ENCODE peak calls at places on chromosomes 2 and 18, in five cellular contexts. One of them, this sample, is unnamed.

GRCh38 chr2:203431391-203432185 is 103.4 kb downstream of the ABI2 start:
- DNase-seq in A549: no peak
- DNase-seq in neural crest cell: no peak
- DNase-seq in brain microvascular endothelial cell: no peak
- DNase-seq in kidney: no peak
- DNase-seq in this sample: no peak

GRCh38 chr18:79379931-79380815 is 15.6 kb upstream of the NFATC1 start:
- DNase-seq in A549: no peak
- DNase-seq in neural crest cell: no peak
- DNase-seq in brain microvascular endothelial cell: no peak
- DNase-seq in kidney: peak; percentile 80
- DNase-seq in this sample: no peak

GRCh38 chr2:85106489-85107180 is 26.6 kb upstream of the TCF7L1 start:
- DNase-seq in A549: no peak
- DNase-seq in neural crest cell: no peak
- DNase-seq in brain microvascular endothelial cell: peak; percentile 60
- DNase-seq in kidney: no peak
- DNase-seq in this sample: no peak

GRCh38 chr18:62928316-62928715 is 213.0 kb downstream of the PHLPP1 start:
- DNase-seq in A549: no peak
- DNase-seq in neural crest cell: no peak
- DNase-seq in brain microvascular endothelial cell: no peak
- DNase-seq in kidney: no peak
- DNase-seq in this sample: no peak

GRCh38 chr2:12754643-12755042 is 37.9 kb downstream of the TRIB2 start:
- DNase-seq in A549: no peak
- DNase-seq in neural crest cell: no peak
- DNase-seq in brain microvascular endothelial cell: no peak
- DNase-seq in kidney: no peak
- DNase-seq in this sample: no peak

GRCh38 chr18:54558609-54559585 is 32.1 kb upstream of the DYNAP start:
- DNase-seq in A549: peak; percentile 5
- DNase-seq in neural crest cell: no peak
- DNase-seq in brain microvascular endothelial cell: no peak
- DNase-seq in kidney: no peak
- DNase-seq in this sample: no peak

GRCh38 chr2:98483257-98483861 is 38.7 kb downstream of the INPP4A start:
- DNase-seq in A549: no peak
- DNase-seq in neural crest cell: no peak
- DNase-seq in brain microvascular endothelial cell: no peak
- DNase-seq in kidney: peak; percentile 6
- DNase-seq in this sample: no peak

GRCh38 chr18:23512641-23513040 is 9.3 kb downstream of the RMC1 start:
- DNase-seq in A549: no peak
- DNase-seq in neural crest cell: no peak
- DNase-seq in brain microvascular endothelial cell: no peak
- DNase-seq in kidney: no peak
- DNase-seq in this sample: no peak

GRCh38 chr2:239801404-239802100 is 223.6 kb downstream of the NDUFA10 start:
- DNase-seq in A549: no peak
- DNase-seq in neural crest cell: no peak
- DNase-seq in brain microvascular endothelial cell: no peak
- DNase-seq in kidney: peak; percentile 40
- DNase-seq in this sample: no peak

GRCh38 chr2:10678225-10678624 is 11.6 kb downstream of the NOL10 start:
- DNase-seq in A549: peak; percentile 52
- DNase-seq in neural crest cell: no peak
- DNase-seq in brain microvascular endothelial cell: no peak
- DNase-seq in kidney: no peak
- DNase-seq in this sample: no peak
- TF ChIP-seq CTCF in A549: peak; percentile 23
- TF ChIP-seq CTCF in neural crest cell: peak; percentile 57
- TF ChIP-seq CTCF in brain microvascular endothelial cell: peak; percentile 30
- TF ChIP-seq CTCF in kidney: no peak
- TF ChIP-seq CTCF in this sample: no peak

GRCh38 chr2:22626621-22627020 is 758.4 kb upstream of the KLHL29 start:
- DNase-seq in A549: no peak
- DNase-seq in neural crest cell: no peak
- DNase-seq in brain microvascular endothelial cell: no peak
- DNase-seq in kidney: no peak
- DNase-seq in this sample: no peak
- TF ChIP-seq CTCF in A549: no peak
- TF ChIP-seq CTCF in neural crest cell: peak; percentile 20
- TF ChIP-seq CTCF in brain microvascular endothelial cell: no peak
- TF ChIP-seq CTCF in kidney: no peak
- TF ChIP-seq CTCF in this sample: no peak

DNA sequence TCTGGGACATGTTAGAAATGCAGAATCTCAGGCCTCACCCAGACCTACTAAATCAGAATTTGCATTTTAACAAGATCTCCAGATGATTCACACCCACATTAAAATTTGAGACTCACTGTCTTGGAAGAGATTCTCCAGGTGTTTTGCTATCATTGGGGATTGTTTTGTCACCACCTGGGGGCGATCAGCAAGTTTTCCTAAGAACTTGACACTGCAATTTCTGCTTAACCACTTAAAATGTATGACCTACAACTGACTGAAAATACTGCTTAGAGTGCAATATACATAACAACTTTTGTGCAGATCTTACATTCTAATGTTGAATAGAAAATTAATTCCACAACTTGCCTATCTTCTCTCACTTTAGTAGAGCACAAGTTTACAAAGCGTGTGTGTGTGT is 18.9 kb upstream of the ITGA4 start:
- DNase-seq in A549: no peak
- DNase-seq in neural crest cell: no peak
- DNase-seq in brain microvascular endothelial cell: no peak
- DNase-seq in kidney: no peak
- DNase-seq in this sample: no peak
- TF ChIP-seq CTCF in A549: peak; percentile 7
- TF ChIP-seq CTCF in neural crest cell: no peak
- TF ChIP-seq CTCF in brain microvascular endothelial cell: peak; percentile 40
- TF ChIP-seq CTCF in kidney: no peak
- TF ChIP-seq CTCF in this sample: no peak

GRCh38 chr2:135043345-135043744 is 3.9 kb downstream of the MAP3K19 start:
- DNase-seq in A549: no peak
- DNase-seq in neural crest cell: no peak
- DNase-seq in brain microvascular endothelial cell: no peak
- DNase-seq in kidney: no peak
- DNase-seq in this sample: no peak
- TF ChIP-seq CTCF in A549: peak; percentile 37
- TF ChIP-seq CTCF in neural crest cell: peak; percentile 60
- TF ChIP-seq CTCF in brain microvascular endothelial cell: peak; percentile 69
- TF ChIP-seq CTCF in kidney: peak; percentile 22
- TF ChIP-seq CTCF in this sample: peak; percentile 44

DNA sequence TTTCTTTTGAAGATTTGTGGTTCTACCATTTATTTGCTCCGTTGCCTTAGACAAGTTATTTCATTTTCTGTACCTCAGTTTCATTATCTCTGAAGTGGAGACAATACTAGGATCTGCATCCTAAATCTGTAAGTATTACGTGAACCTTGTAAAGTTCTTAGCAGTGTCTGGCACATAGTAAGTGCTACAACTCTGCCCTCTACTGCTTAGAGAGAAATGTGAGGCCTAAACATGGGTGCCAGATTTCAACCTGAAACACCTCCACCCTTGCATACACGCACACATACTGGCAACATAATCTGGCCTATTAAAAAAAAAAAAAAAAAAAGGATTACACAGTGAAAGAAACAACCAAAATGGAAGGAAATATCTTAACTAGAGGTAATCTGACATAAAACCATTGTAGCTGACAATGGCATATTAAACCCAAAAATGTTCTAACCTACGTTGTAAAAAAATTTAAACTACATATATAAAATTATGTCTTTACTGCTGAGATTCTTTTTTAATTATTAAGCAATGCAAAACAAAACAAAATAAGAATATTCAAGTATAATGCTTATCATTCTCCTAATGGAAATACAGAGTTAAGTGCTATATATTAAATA is 132.6 kb downstream of the MAP2 start:
- DNase-seq in A549: peak; percentile 8
- DNase-seq in neural crest cell: no peak
- DNase-seq in brain microvascular endothelial cell: peak; percentile 28
- DNase-seq in kidney: no peak
- DNase-seq in this sample: no peak
- TF ChIP-seq CTCF in A549: peak; percentile 71
- TF ChIP-seq CTCF in neural crest cell: peak; percentile 50
- TF ChIP-seq CTCF in brain microvascular endothelial cell: peak; percentile 77
- TF ChIP-seq CTCF in kidney: peak; percentile 28
- TF ChIP-seq CTCF in this sample: peak; percentile 67

GRCh38 chr2:197075754-197076337 is 149.3 kb upstream of the PGAP1 start:
- DNase-seq in A549: no peak
- DNase-seq in neural crest cell: no peak
- DNase-seq in brain microvascular endothelial cell: peak; percentile 17
- DNase-seq in kidney: no peak
- DNase-seq in this sample: no peak
- TF ChIP-seq CTCF in A549: peak; percentile 43
- TF ChIP-seq CTCF in neural crest cell: peak; percentile 60
- TF ChIP-seq CTCF in brain microvascular endothelial cell: peak; percentile 61
- TF ChIP-seq CTCF in kidney: peak; percentile 17
- TF ChIP-seq CTCF in this sample: no peak

GRCh38 chr2:187655001-187655400 is 100.8 kb upstream of the TFPI start:
- DNase-seq in A549: no peak
- DNase-seq in neural crest cell: no peak
- DNase-seq in brain microvascular endothelial cell: no peak
- DNase-seq in kidney: no peak
- DNase-seq in this sample: no peak

GRCh38 chr2:187656123-187656522 is 101.9 kb upstream of the TFPI start:
- DNase-seq in A549: no peak
- DNase-seq in neural crest cell: no peak
- DNase-seq in brain microvascular endothelial cell: no peak
- DNase-seq in kidney: no peak
- DNase-seq in this sample: no peak

GRCh38 chr2:187654535-187654934 is 100.3 kb upstream of the TFPI start:
- DNase-seq in A549: no peak
- DNase-seq in neural crest cell: no peak
- DNase-seq in brain microvascular endothelial cell: no peak
- DNase-seq in kidney: no peak
- DNase-seq in this sample: peak; percentile 34

GRCh38 chr2:187658952-187659525 is 104.8 kb upstream of the TFPI start:
- DNase-seq in A549: peak; percentile 6
- DNase-seq in neural crest cell: no peak
- DNase-seq in brain microvascular endothelial cell: peak; percentile 44
- DNase-seq in kidney: no peak
- DNase-seq in this sample: no peak
- TF ChIP-seq CTCF in A549: no peak
- TF ChIP-seq CTCF in neural crest cell: peak; percentile 49
- TF ChIP-seq CTCF in brain microvascular endothelial cell: peak; percentile 76
- TF ChIP-seq CTCF in kidney: no peak
- TF ChIP-seq CTCF in this sample: peak; percentile 38

GRCh38 chr2:157856157-157856455 is 20.0 kb downstream of the ACVR1 start:
- DNase-seq in A549: no peak
- DNase-seq in neural crest cell: no peak
- DNase-seq in brain microvascular endothelial cell: no peak
- DNase-seq in kidney: no peak
- DNase-seq in this sample: no peak

GRCh38 chr2:157853211-157853610 is 22.9 kb downstream of the ACVR1 start:
- DNase-seq in A549: no peak
- DNase-seq in neural crest cell: no peak
- DNase-seq in brain microvascular endothelial cell: no peak
- DNase-seq in kidney: no peak
- DNase-seq in this sample: no peak

GRCh38 chr2:157857881-157858280 is 18.2 kb downstream of the ACVR1 start:
- DNase-seq in A549: no peak
- DNase-seq in neural crest cell: no peak
- DNase-seq in brain microvascular endothelial cell: no peak
- DNase-seq in kidney: no peak
- DNase-seq in this sample: no peak

GRCh38 chr2:157853820-157854219 is 22.3 kb downstream of the ACVR1 start:
- DNase-seq in A549: no peak
- DNase-seq in neural crest cell: no peak
- DNase-seq in brain microvascular endothelial cell: no peak
- DNase-seq in kidney: no peak
- DNase-seq in this sample: no peak

DNA sequence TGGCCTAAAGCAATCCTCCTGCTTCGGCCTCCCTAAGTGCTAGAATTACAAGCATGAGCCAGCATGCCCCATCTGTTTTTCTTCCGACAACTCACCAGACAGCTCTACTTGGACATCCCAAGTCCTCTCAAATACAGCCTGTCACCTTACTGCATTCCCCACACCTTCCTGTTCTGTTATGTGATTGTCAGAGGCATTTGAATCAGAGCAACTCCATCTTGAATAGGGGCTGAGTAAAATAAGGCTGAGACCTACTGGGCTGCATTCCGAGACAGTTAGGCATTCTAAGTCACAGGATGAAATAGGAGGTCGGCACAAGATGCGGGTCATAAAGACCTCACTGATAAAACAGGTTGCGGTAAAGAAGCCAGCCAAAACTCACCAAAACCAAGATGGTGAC is 17.3 kb downstream of the ACVR1 start:
- DNase-seq in A549: no peak
- DNase-seq in neural crest cell: no peak
- DNase-seq in brain microvascular endothelial cell: no peak
- DNase-seq in kidney: no peak
- DNase-seq in this sample: no peak
- TF ChIP-seq CTCF in A549: no peak
- TF ChIP-seq CTCF in neural crest cell: no peak
- TF ChIP-seq CTCF in brain microvascular endothelial cell: no peak
- TF ChIP-seq CTCF in kidney: no peak
- TF ChIP-seq CTCF in this sample: no peak

GRCh38 chr2:113227698-113228097 is 51.0 kb downstream of the PAX8 start:
- DNase-seq in A549: no peak
- DNase-seq in neural crest cell: no peak
- DNase-seq in brain microvascular endothelial cell: no peak
- DNase-seq in kidney: no peak
- DNase-seq in this sample: no peak

GRCh38 chr2:113229795-113230194 is 48.9 kb downstream of the PAX8 start:
- DNase-seq in A549: no peak
- DNase-seq in neural crest cell: no peak
- DNase-seq in brain microvascular endothelial cell: no peak
- DNase-seq in kidney: no peak
- DNase-seq in this sample: no peak

GRCh38 chr2:113230531-113230930 is 48.2 kb downstream of the PAX8 start:
- DNase-seq in A549: no peak
- DNase-seq in neural crest cell: no peak
- DNase-seq in brain microvascular endothelial cell: no peak
- DNase-seq in kidney: no peak
- DNase-seq in this sample: no peak

GRCh38 chr2:113228351-113228750 is 50.4 kb downstream of the PAX8 start:
- DNase-seq in A549: no peak
- DNase-seq in neural crest cell: no peak
- DNase-seq in brain microvascular endothelial cell: no peak
- DNase-seq in kidney: no peak
- DNase-seq in this sample: no peak

DNA sequence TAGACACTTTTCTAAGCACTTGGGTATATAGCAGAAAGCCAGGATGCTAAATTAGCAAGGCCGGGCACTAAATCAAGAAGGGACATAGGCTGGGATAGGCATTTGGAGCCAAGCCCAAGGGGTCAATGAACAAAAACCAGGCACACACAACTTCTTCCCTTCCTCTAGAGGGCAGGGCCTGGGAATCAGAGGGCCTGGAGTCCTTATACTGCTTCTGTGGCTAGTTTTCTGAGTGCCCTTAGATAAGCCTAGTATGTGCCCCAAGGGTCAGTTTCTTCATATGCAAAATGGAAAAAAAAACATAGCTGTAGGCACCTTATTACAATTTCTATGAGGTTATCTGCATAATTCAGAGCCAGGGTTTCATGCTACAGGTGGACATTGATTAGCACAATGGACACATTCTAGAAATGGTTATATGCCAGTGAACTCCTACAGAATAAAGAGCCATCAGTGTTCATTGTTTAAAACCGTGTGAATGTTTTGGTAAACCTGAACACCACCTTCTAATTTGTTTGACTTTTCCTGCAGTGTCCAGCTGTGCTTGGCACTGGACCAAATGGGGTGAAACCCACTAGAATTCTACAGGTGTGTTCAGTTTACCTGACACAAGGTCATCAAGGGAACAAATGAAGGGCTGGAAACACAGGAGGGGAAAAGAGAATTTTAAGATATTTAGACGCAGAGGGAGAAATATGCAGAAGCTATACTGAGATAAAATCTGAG is 49.6 kb downstream of the PAX8 start:
- DNase-seq in A549: no peak
- DNase-seq in neural crest cell: no peak
- DNase-seq in brain microvascular endothelial cell: no peak
- DNase-seq in kidney: no peak
- DNase-seq in this sample: no peak
- TF ChIP-seq CTCF in A549: no peak
- TF ChIP-seq CTCF in neural crest cell: no peak
- TF ChIP-seq CTCF in brain microvascular endothelial cell: peak; percentile 4
- TF ChIP-seq CTCF in kidney: no peak
- TF ChIP-seq CTCF in this sample: no peak